ENCODE peak calls at places on chromosomes 11 and 22, in ten cellular contexts. P is A549; B is CD8-positive, alpha-beta T cell; F is upper lobe of right lung; R is PC-3; W is osteoblast; D is cardiac muscle cell; T is astrocyte of the spinal cord; N is GM12864; Y is esophagus squamous epithelium. V is an unnamed sample.

GRCh38 chr11:112655386-112655785 is 305.8 kb upstream of the NCAM1 start:
- DNase-seq in P (no peak), B (no peak), F (no peak), R (no peak), W (no peak), D (peak), T (peak), N (no peak), Y (peak), V (no peak)

GRCh38 chr11:75261474-75261847 is 20.9 kb downstream of the TPBGL start:
- DNase-seq in P (no peak), B (no peak), F (peak), R (no peak), W (peak), D (no peak), T (no peak), N (no peak), Y (no peak), V (peak)

GRCh38 chr11:44627911-44628729 is 62.7 kb downstream of the CD82 start:
- DNase-seq in P (no peak), B (no peak), F (peak), R (no peak), W (peak), D (peak), T (peak), N (no peak), Y (no peak), V (peak)

GRCh38 chr11:134712228-134713145 is 300.4 kb upstream of the B3GAT1 start:
- DNase-seq in P (no peak), B (no peak), F (no peak), R (no peak), W (no peak), D (no peak), T (no peak), N (no peak), Y (no peak), V (no peak)

GRCh38 chr22:24138649-24139420 is 42.5 kb upstream of the SUSD2 start:
- DNase-seq in P (no peak), B (no peak), F (no peak), R (no peak), W (peak), D (no peak), T (no peak), N (no peak), Y (no peak), V (no peak)

GRCh38 chr11:83909579-83909978 is 623.4 kb upstream of the CCDC90B start:
- DNase-seq in P (no peak), B (no peak), F (no peak), R (no peak), W (no peak), D (no peak), T (no peak), N (no peak), Y (no peak), V (no peak)

GRCh38 chr11:111665779-111666178 is 63.5 kb downstream of the SIK2 start:
- DNase-seq in P (peak), B (no peak), F (no peak), R (peak), W (no peak), D (peak), T (peak), N (no peak), Y (no peak), V (no peak)

GRCh38 chr22:35023692-35024363 is 42.1 kb upstream of the ISX start:
- DNase-seq in P (peak), B (peak), F (peak), R (peak), W (peak), D (peak), T (peak), N (no peak), Y (no peak), V (no peak)

GRCh38 chr11:105929381-105929955 is 92.6 kb downstream of the MSANTD4 start:
- DNase-seq in P (no peak), B (no peak), F (no peak), R (peak), W (no peak), D (no peak), T (no peak), N (no peak), Y (no peak), V (no peak)

GRCh38 chr11:57638811-57639320 is 10.8 kb downstream of the YPEL4 start:
- DNase-seq in P (no peak), B (no peak), F (peak), R (no peak), W (no peak), D (no peak), T (no peak), N (no peak), Y (no peak), V (no peak)

GRCh38 chr11:75073459-75074190 is 23.1 kb downstream of the OR2AT4 start:
- DNase-seq in P (no peak), B (no peak), F (no peak), R (no peak), W (no peak), D (no peak), T (no peak), N (no peak), Y (no peak), V (no peak)

GRCh38 chr11:117604349-117604995 is 192.5 kb downstream of the DSCAML1 start:
- DNase-seq in P (no peak), B (no peak), F (no peak), R (peak), W (no peak), D (no peak), T (no peak), N (no peak), Y (no peak), V (no peak)

GRCh38 chr22:22988785-22989184 is 81.5 kb upstream of the GNAZ start:
- DNase-seq in P (no peak), B (no peak), F (no peak), R (no peak), W (no peak), D (no peak), T (no peak), N (no peak), Y (no peak), V (no peak)

GRCh38 chr11:68979931-68980775 is 633 bp downstream of the MRGPRD start:
- DNase-seq in P (no peak), B (no peak), F (peak), R (no peak), W (peak), D (no peak), T (no peak), N (no peak), Y (no peak), V (peak)

GRCh38 chr22:41401781-41402648 is 20.3 kb downstream of the TEF start:
- DNase-seq in P (peak), B (no peak), F (peak), R (peak), W (peak), D (peak), T (peak), N (no peak), Y (no peak), V (no peak)

GRCh38 chr11:77167791-77168190 is 39.7 kb downstream of the MYO7A start:
- DNase-seq in P (no peak), B (no peak), F (no peak), R (no peak), W (no peak), D (no peak), T (no peak), N (no peak), Y (no peak), V (peak)
- TF ChIP-seq CTCF in P (no peak), B (no peak), F (no peak), R (no peak), W (no peak), D (no peak), T (no peak), N (no peak), Y (no peak), V (no peak)

DNA sequence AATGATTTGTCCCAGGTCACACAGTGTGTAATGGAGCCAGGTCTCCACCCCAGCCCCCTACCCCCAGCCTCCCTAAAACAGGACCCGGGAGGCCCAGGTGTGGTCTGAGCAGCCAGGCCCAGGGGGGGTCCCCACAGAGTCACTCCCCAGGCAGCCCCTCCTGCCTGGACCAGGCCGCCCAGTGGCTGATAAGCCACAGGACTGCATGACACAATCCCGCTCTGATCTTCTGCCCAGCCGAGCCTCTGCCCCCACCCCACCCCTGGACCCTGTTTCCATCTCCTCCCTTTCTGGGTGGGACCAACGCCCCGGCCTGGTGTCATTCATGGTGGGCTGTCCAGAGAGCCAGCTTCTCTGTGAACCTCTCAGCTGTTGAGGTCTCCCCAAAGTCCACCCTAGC is 7.7 kb upstream of the LIF start:
- DNase-seq in P (no peak), B (no peak), F (no peak), R (no peak), W (no peak), D (no peak), T (no peak), N (no peak), Y (no peak), V (no peak)
- TF ChIP-seq CTCF in P (no peak), B (no peak), F (no peak), R (no peak), W (no peak), D (no peak), T (no peak), N (no peak), Y (no peak), V (no peak)

GRCh38 chr11:773830-774229 is 3.5 kb downstream of the GATD1 start:
- DNase-seq in P (no peak), B (no peak), F (peak), R (no peak), W (peak), D (no peak), T (no peak), N (no peak), Y (no peak), V (peak)

GRCh38 chr11:771617-772204 is 5.6 kb downstream of the GATD1 start:
- DNase-seq in P (no peak), B (no peak), F (no peak), R (no peak), W (peak), D (no peak), T (no peak), N (no peak), Y (no peak), V (peak)

GRCh38 chr11:773425-773824 is 3.9 kb downstream of the GATD1 start:
- DNase-seq in P (no peak), B (no peak), F (peak), R (no peak), W (peak), D (no peak), T (no peak), N (no peak), Y (no peak), V (no peak)

GRCh38 chr11:770642-771616 is 6.4 kb downstream of the GATD1 start:
- DNase-seq in P (no peak), B (no peak), F (peak), R (no peak), W (peak), D (no peak), T (no peak), N (no peak), Y (no peak), V (peak)

GRCh38 chr11:772429-773390 is 4.6 kb downstream of the GATD1 start:
- DNase-seq in P (no peak), B (no peak), F (peak), R (no peak), W (peak), D (no peak), T (no peak), N (no peak), Y (no peak), V (peak)
- TF ChIP-seq CTCF in P (no peak), B (no peak), F (no peak), R (no peak), W (no peak), D (no peak), T (no peak), N (no peak), Y (no peak), V (no peak)

GRCh38 chr11:70578831-70579230 is 180.5 kb downstream of the CTTN start:
- DNase-seq in P (no peak), B (no peak), F (peak), R (no peak), W (no peak), D (no peak), T (no peak), N (no peak), Y (no peak), V (peak)
- TF ChIP-seq CTCF in P (no peak), B (no peak), F (no peak), R (no peak), W (no peak), D (no peak), T (no peak), N (no peak), Y (no peak), V (no peak)

GRCh38 chr11:62108017-62108750 is 15.6 kb upstream of the INCENP start:
- DNase-seq in P (peak), B (no peak), F (no peak), R (peak), W (no peak), D (peak), T (peak), N (no peak), Y (no peak), V (no peak)
- TF ChIP-seq CTCF in P (peak), B (peak), F (peak), R (peak), W (peak), D (peak), T (peak), N (peak), Y (peak), V (peak)

V was measured in chondrocyte.